ENCODE peak calls at places on chromosomes 13 and 19, in eight cellular contexts. D, W, G, A, S, Z, J and L are unnamed samples.

GRCh38 chr13:98523455-98524102 is 53.3 kb downstream of the STK24 start:
- DNase-seq in D (no peak), W (no peak), G (no peak), A (no peak), S (no peak), Z (no peak), J (no peak), L (peak)

GRCh38 chr13:37319041-37319443 is 213.6 kb upstream of the CSNK1A1L start:
- DNase-seq in D (no peak), W (no peak), G (peak), A (no peak), S (peak), Z (no peak), J (no peak), L (no peak)

GRCh38 chr13:80371840-80372509 is 31.0 kb upstream of the SPRY2 start:
- DNase-seq in D (no peak), W (no peak), G (no peak), A (no peak), S (no peak), Z (no peak), J (no peak), L (no peak)

GRCh38 chr13:40969169-40969901 is 49.8 kb downstream of the ELF1 start:
- DNase-seq in D (no peak), W (peak), G (no peak), A (no peak), S (no peak), Z (no peak), J (no peak), L (no peak)

GRCh38 chr13:107211073-107211472 is 643.1 kb upstream of the ARGLU1 start:
- DNase-seq in D (no peak), W (peak), G (peak), A (peak), S (peak), Z (peak), J (no peak), L (peak)

GRCh38 chr19:3606690-3607289 is at the start of gene TBXA2R:
- DNase-seq in D (peak), W (peak), G (peak), A (peak), S (peak), Z (peak), J (peak), L (peak)

GRCh38 chr19:49570138-49570856 is 10.1 kb downstream of the NOSIP start:
- DNase-seq in D (no peak), W (peak), G (peak), A (no peak), S (peak), Z (peak), J (peak), L (peak)

GRCh38 chr19:2578391-2578826 is 102.5 kb downstream of the GADD45B start:
- DNase-seq in D (peak), W (no peak), G (peak), A (no peak), S (peak), Z (peak), J (no peak), L (no peak)

GRCh38 chr13:45306966-45307365 is 34.0 kb downstream of the TPT1 start:
- DNase-seq in D (no peak), W (no peak), G (no peak), A (no peak), S (no peak), Z (no peak), J (no peak), L (no peak)

GRCh38 chr13:45807520-45808099 is 43.9 kb downstream of the SIAH3 start:
- DNase-seq in D (no peak), W (peak), G (peak), A (no peak), S (peak), Z (peak), J (no peak), L (no peak)

GRCh38 chr19:13493516-13494310 is 12.6 kb downstream of the CACNA1A start:
- DNase-seq in D (no peak), W (no peak), G (peak), A (no peak), S (no peak), Z (no peak), J (no peak), L (no peak)

GRCh38 chr13:114129649-114130062 is 2.8 kb downstream of the RASA3 start:
- DNase-seq in D (no peak), W (peak), G (no peak), A (no peak), S (no peak), Z (no peak), J (no peak), L (no peak)

GRCh38 chr19:53131732-53132131 is 978 bp downstream of the ZNF415 start:
- DNase-seq in D (no peak), W (no peak), G (no peak), A (no peak), S (no peak), Z (no peak), J (no peak), L (no peak)

GRCh38 chr19:35519291-35519690 is 5.8 kb upstream of the DMKN start:
- DNase-seq in D (no peak), W (no peak), G (peak), A (no peak), S (peak), Z (no peak), J (no peak), L (peak)

GRCh38 chr19:33118643-33119042 is 13.3 kb upstream of the WDR88 start:
- DNase-seq in D (no peak), W (no peak), G (no peak), A (no peak), S (no peak), Z (no peak), J (no peak), L (no peak)

GRCh38 chr19:13211426-13212308 is 61.5 kb downstream of the IER2 start:
- DNase-seq in D (no peak), W (no peak), G (no peak), A (no peak), S (no peak), Z (no peak), J (no peak), L (no peak)

GRCh38 chr19:3154957-3155736 is 19.3 kb downstream of the GNA15 start:
- DNase-seq in D (peak), W (peak), G (peak), A (peak), S (peak), Z (peak), J (peak), L (no peak)

GRCh38 chr19:5138606-5139594 is 170.0 kb downstream of the KDM4B start:
- DNase-seq in D (no peak), W (peak), G (peak), A (peak), S (peak), Z (no peak), J (peak), L (no peak)

GRCh38 chr13:28819748-28820098 is 416 bp upstream of the MTUS2 start:
- DNase-seq in D (no peak), W (peak), G (peak), A (peak), S (peak), Z (peak), J (no peak), L (peak)

GRCh38 chr13:40539954-40540706 is 126.3 kb downstream of the FOXO1 start:
- DNase-seq in D (no peak), W (no peak), G (peak), A (no peak), S (peak), Z (no peak), J (no peak), L (no peak)

GRCh38 chr19:48292798-48293197 is 22.9 kb downstream of the ZNF114 start:
- DNase-seq in D (no peak), W (no peak), G (peak), A (no peak), S (peak), Z (no peak), J (no peak), L (no peak)

GRCh38 chr19:19488875-19489690 is 26.3 kb downstream of the TSSK6 start:
- DNase-seq in D (peak), W (peak), G (peak), A (peak), S (peak), Z (peak), J (peak), L (no peak)

GRCh38 chr19:15466851-15467733 is 2.7 kb upstream of the RASAL3 start:
- DNase-seq in D (no peak), W (peak), G (peak), A (no peak), S (no peak), Z (no peak), J (no peak), L (no peak)

GRCh38 chr19:17610384-17610783 is 54.9 kb downstream of the COLGALT1 start:
- DNase-seq in D (no peak), W (peak), G (peak), A (no peak), S (peak), Z (peak), J (no peak), L (no peak)

GRCh38 chr19:15577184-15577771 is 37.7 kb upstream of the CYP4F8 start:
- DNase-seq in D (no peak), W (no peak), G (no peak), A (no peak), S (no peak), Z (peak), J (no peak), L (no peak)

GRCh38 chr19:45200614-45201013 is 22.0 kb downstream of the BLOC1S3 start:
- DNase-seq in D (no peak), W (no peak), G (peak), A (no peak), S (peak), Z (peak), J (no peak), L (no peak)

GRCh38 chr19:55486971-55487883 is 1.0 kb upstream of the SSC5D start:
- DNase-seq in D (peak), W (no peak), G (peak), A (no peak), S (peak), Z (peak), J (no peak), L (no peak)

GRCh38 chr13:107883561-107884175 is 331.7 kb downstream of the LIG4 start:
- DNase-seq in D (no peak), W (no peak), G (peak), A (no peak), S (peak), Z (no peak), J (no peak), L (no peak)

GRCh38 chr19:48630289-48631036 is 6.7 kb downstream of the DBP start:
- DNase-seq in D (peak), W (no peak), G (no peak), A (peak), S (peak), Z (peak), J (no peak), L (no peak)

GRCh38 chr19:14505488-14506239 is 9.7 kb upstream of the GIPC1 start:
- DNase-seq in D (no peak), W (peak), G (peak), A (peak), S (peak), Z (peak), J (peak), L (no peak)

GRCh38 chr13:50396001-50396400 is 380.8 kb downstream of the KCNRG start:
- DNase-seq in D (no peak), W (no peak), G (no peak), A (no peak), S (no peak), Z (no peak), J (no peak), L (no peak)

GRCh38 chr19:290539-291521 is at the start of gene PLPP2:
- DNase-seq in D (no peak), W (no peak), G (no peak), A (peak), S (peak), Z (peak), J (peak), L (no peak)

GRCh38 chr19:7848779-7849457 is 18.9 kb downstream of the EVI5L start:
- DNase-seq in D (no peak), W (no peak), G (no peak), A (no peak), S (no peak), Z (no peak), J (no peak), L (no peak)

GRCh38 chr19:29492761-29493160 is 33.0 kb upstream of the VSTM2B start:
- DNase-seq in D (no peak), W (no peak), G (peak), A (no peak), S (no peak), Z (peak), J (no peak), L (no peak)

GRCh38 chr19:51702103-51702753 is 9.1 kb downstream of the SPACA6 start:
- DNase-seq in D (no peak), W (peak), G (peak), A (peak), S (peak), Z (peak), J (no peak), L (no peak)

GRCh38 chr19:35558400-35559280 is 4.8 kb downstream of the ATP4A start:
- DNase-seq in D (no peak), W (no peak), G (no peak), A (no peak), S (no peak), Z (no peak), J (no peak), L (no peak)

GRCh38 chr19:35040826-35041547 is 534 bp upstream of the HPN start:
- DNase-seq in D (peak), W (no peak), G (no peak), A (peak), S (peak), Z (peak), J (no peak), L (no peak)